ENCODE peak calls at places on chromosomes 3 and 15, in five cellular contexts. C, Q, R, X and J are unnamed samples.

GRCh38 chr3:169311366-169311765 is 352.1 kb downstream of the MECOM start:
- DNase-seq in R (no peak), X (no peak), C (no peak), Q (no peak), J (no peak)

GRCh38 chr15:66864871-66865281 is 162.8 kb downstream of the SMAD6 start:
- DNase-seq in X (peak; percentile 61), R (no peak), C (no peak), Q (no peak), J (no peak)

GRCh38 chr3:79019137-79019923 is 748.5 kb downstream of the ROBO1 start:
- DNase-seq in Q (peak; percentile 90), X (peak; percentile 89), C (peak; percentile 89), R (peak; percentile 29), J (no peak)

GRCh38 chr3:74489393-74489792 is 125.1 kb downstream of the CNTN3 start:
- DNase-seq in R (no peak), C (no peak), Q (no peak), X (no peak), J (no peak)

GRCh38 chr3:39126532-39127071 is 19.1 kb downstream of the TTC21A start:
- DNase-seq in X (no peak), Q (peak; percentile 52), C (peak; percentile 52), R (peak; percentile 47), J (peak; percentile 59)

GRCh38 chr3:29384640-29385039 is 103.8 kb downstream of the RBMS3 start:
- DNase-seq in R (no peak), X (no peak), C (peak; percentile 34), Q (peak; percentile 8), J (no peak)

GRCh38 chr15:77402740-77403379 is 17.0 kb downstream of the PEAK1 start:
- DNase-seq in C (no peak), Q (no peak), X (no peak), R (no peak), J (no peak)

GRCh38 chr15:75694241-75695182 is 18.1 kb downstream of the CSPG4 start:
- DNase-seq in C (peak; percentile 86), R (peak; percentile 39), Q (peak; percentile 79), X (peak; percentile 96), J (no peak)

GRCh38 chr3:57545636-57546268 is 1.6 kb upstream of the DNAH12 start:
- DNase-seq in X (no peak), C (no peak), R (peak; percentile 50), Q (peak; percentile 4), J (no peak)

GRCh38 chr15:29695486-29696167 is 126.6 kb downstream of the TJP1 start:
- DNase-seq in R (no peak), C (no peak), Q (peak; percentile 49), X (no peak), J (no peak)

GRCh38 chr15:62059818-62060115 is 480 bp downstream of the VPS13C start:
- DNase-seq in X (peak; percentile 68), R (peak; percentile 79), Q (no peak), C (no peak), J (peak; percentile 49)

GRCh38 chr15:100355342-100355741 is 13.6 kb upstream of the ADAMTS17 start:
- DNase-seq in Q (no peak), X (no peak), C (no peak), R (no peak), J (no peak)

GRCh38 chr15:54374184-54374947 is 396.1 kb downstream of the UNC13C start:
- DNase-seq in C (no peak), X (no peak), Q (peak; percentile 3), R (no peak), J (no peak)

GRCh38 chr3:116306720-116307119 is 138.6 kb downstream of the LSAMP start:
- DNase-seq in R (no peak), Q (peak; percentile 8), C (no peak), X (no peak), J (no peak)

GRCh38 chr15:75346796-75347221 is at the start of gene NEIL1:
- DNase-seq in X (no peak), Q (peak; percentile 18), R (peak; percentile 67), C (no peak), J (no peak)

DNA sequence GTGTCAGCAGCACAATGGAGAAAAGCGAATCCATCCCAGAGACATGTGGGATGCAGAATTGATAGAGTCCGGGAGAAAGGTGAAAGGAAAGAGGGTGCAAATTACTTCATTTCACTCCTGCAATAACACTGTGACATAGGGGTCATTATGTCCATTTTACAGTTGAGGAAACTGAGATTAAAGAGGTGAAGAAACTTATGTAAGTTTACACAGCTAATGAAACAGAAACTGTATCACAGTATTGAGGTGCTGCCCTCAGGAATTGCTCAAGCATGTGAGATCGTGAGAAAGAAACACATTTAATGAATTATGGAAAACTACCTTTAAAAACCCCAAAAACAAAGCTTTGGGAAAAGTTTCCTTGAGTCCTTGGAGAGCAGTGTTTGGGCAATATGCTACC is 103.6 kb upstream of the PFN2 start:
- DNase-seq in C (no peak), R (no peak), X (no peak), Q (no peak), J (no peak)
- H3K4me3 ChIP-seq in C (no peak overlapping the region), R (no peak overlapping the region), X (no peak overlapping the region), Q (no peak overlapping the region), J (no peak overlapping the region)

GRCh38 chr3:127547761-127548605 is 42.5 kb downstream of the TPRA1 start:
- DNase-seq in R (peak; percentile 78), C (peak; percentile 96), X (peak; percentile 84), Q (peak; percentile 91), J (peak; percentile 68)

GRCh38 chr3:127545711-127546457 is 44.6 kb downstream of the TPRA1 start:
- DNase-seq in C (no peak), R (no peak), Q (no peak), X (no peak), J (no peak)

GRCh38 chr3:127544806-127545545 is 45.6 kb downstream of the TPRA1 start:
- DNase-seq in X (no peak), C (no peak), R (peak; percentile 11), Q (peak; percentile 18), J (no peak)

GRCh38 chr3:127546970-127547733 is 43.4 kb downstream of the TPRA1 start:
- DNase-seq in Q (peak; percentile 80), C (peak; percentile 74), X (no peak), R (no peak), J (no peak)

DNA sequence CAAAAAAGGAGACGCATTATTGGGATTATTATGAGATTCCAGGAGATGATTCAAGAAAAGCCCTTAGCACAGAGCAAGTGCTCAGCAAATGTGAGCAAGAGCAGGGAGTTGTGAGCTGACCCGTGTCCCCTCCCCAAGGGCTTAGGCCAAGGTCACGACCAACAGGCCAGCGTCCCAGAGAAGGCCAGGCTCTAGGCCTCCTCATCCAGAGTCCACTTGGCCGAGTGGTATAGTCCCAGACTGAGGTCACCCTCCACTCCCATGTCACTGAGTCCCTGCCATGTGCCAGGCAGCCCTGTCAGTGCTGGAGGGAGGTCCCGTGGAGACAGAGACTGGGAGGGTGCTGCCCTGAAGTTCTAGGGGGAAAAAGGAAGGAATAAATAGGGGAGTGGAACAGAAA is 44.0 kb downstream of the TPRA1 start:
- DNase-seq in C (no peak), R (no peak), X (no peak), Q (no peak), J (no peak)
- H3K4me1 ChIP-seq in C (no peaks in the 10 kb centered on the region), R (no peaks in the 10 kb centered on the region), X (no peaks in the 10 kb centered on the region), Q (peaks cover 25% of the 10 kb centered on the region), J (peaks cover 4% of the 10 kb centered on the region)

GRCh38 chr3:10248984-10249748 is 907 bp downstream of the TATDN2 start:
- DNase-seq in X (no peak), C (peak; percentile 48), R (peak; percentile 47), Q (peak; percentile 55), J (peak; percentile 39)

GRCh38 chr3:10248184-10248983 is at the start of gene TATDN2:
- DNase-seq in X (peak; percentile 98), R (peak; percentile 99), C (peak; percentile 99), Q (peak; percentile 98), J (peak; percentile 89)

GRCh38 chr3:10253731-10254130 is 5.5 kb downstream of the TATDN2 start:
- DNase-seq in Q (no peak), R (no peak), C (no peak), X (no peak), J (no peak)

GRCh38 chr3:10249833-10250232 is 1.6 kb downstream of the TATDN2 start:
- DNase-seq in Q (no peak), R (peak; percentile 23), X (no peak), C (no peak), J (peak; percentile 33)

DNA sequence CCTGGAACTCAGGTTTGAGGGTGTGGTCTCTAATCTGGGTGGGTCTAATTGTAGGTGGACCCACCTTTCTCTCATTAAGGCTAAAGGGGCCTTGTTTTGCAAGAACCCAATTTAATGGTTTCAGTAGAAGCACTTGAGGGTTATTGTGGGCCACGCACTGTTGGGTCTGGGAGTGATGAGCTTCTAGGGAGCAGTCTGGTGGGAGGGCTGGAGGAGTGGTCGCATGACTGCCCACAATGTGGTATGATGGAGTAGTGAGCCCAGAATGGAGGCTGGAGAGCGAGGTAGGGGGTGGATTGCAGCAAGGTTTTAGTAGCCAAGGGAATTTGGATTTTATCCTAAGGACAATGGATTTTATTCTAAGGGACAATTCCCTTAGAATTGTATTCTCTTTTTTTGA is 2.7 kb downstream of the TATDN2 start:
- DNase-seq in C (no peak), X (no peak), R (no peak), Q (no peak), J (no peak)
- H3K4me3 ChIP-seq in C (no peak overlapping the region), X (no peak overlapping the region), R (no peak overlapping the region), Q (no peak overlapping the region), J (peak overlapping the region; percentile 99)

GRCh38 chr3:151770941-151771340 is 37.2 kb downstream of the AADACL2 start:
- DNase-seq in C (no peak), Q (no peak), R (peak; percentile 46), X (peak; percentile 74), J (no peak)
- H3K4me1 ChIP-seq in C (peaks cover 28% of the 10 kb centered on the region), Q (no peaks in the 10 kb centered on the region), R (no peaks in the 10 kb centered on the region), X (no peaks in the 10 kb centered on the region), J (no peaks in the 10 kb centered on the region)

GRCh38 chr3:152196782-152197181 is 71.9 kb upstream of the MBNL1 start:
- DNase-seq in X (no peak), R (no peak), Q (no peak), C (no peak), J (no peak)

GRCh38 chr3:152199069-152199838 is 69.5 kb upstream of the MBNL1 start:
- DNase-seq in C (no peak), Q (no peak), R (no peak), X (no peak), J (no peak)

GRCh38 chr3:152198655-152199054 is 70.1 kb upstream of the MBNL1 start:
- DNase-seq in R (no peak), X (no peak), C (no peak), Q (no peak), J (no peak)

GRCh38 chr3:152197937-152198336 is 70.8 kb upstream of the MBNL1 start:
- DNase-seq in R (no peak), Q (no peak), X (no peak), C (no peak), J (no peak)

DNA sequence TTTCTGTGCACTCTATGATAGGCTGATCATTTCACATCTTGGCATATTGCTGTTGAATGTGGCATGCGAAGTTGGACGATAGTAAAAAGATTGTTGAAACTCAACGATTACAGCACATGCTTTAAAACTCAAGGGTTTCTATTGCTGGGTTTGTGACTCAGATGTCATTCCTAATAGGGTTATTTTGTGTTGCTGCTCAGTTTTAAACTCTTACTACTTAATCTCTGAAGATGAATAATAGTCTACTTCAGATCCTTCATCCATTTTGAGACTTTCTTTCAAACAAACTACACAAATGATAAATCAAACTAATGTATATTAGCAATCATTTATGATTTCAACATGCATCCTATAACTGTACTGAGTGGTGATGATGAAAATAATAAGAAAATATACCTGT is 71.3 kb upstream of the MBNL1 start:
- DNase-seq in R (no peak), Q (no peak), X (no peak), C (no peak), J (no peak)
- H3K4me3 ChIP-seq in R (no peak overlapping the region), Q (no peak overlapping the region), X (peak overlapping the region; percentile 19), C (no peak overlapping the region), J (peak overlapping the region; percentile 50)

GRCh38 chr15:58524247-58524646 is 92.5 kb downstream of the LIPC start:
- DNase-seq in C (no peak), Q (no peak), R (peak; percentile 47), X (no peak), J (no peak)
- H3K4me1 ChIP-seq in C (peaks cover 7% of the 10 kb centered on the region), Q (peaks cover 14% of the 10 kb centered on the region), R (peaks cover 7% of the 10 kb centered on the region), X (no peaks in the 10 kb centered on the region), J (no peaks in the 10 kb centered on the region)